ENCODE peak calls at places on chromosome X, in four cellular contexts. Y is breast epithelium, H is AG09309, B is WTC11. E is an unnamed sample.

GRCh38 chrX:85052636-85053343 is 49.1 kb downstream of the APOOL start:
- DNase-seq in Y (no peak), H (peak), B (no peak), E (no peak)

GRCh38 chrX:78303086-78303485 is 24.3 kb downstream of the CYSLTR1 start:
- DNase-seq in Y (no peak), H (no peak), B (no peak), E (no peak)

GRCh38 chrX:47179928-47180255 is 13.7 kb upstream of the UBA1 start:
- DNase-seq in Y (no peak), H (no peak), B (no peak), E (no peak)

GRCh38 chrX:116749943-116750342 is 287.2 kb upstream of the CT83 start:
- DNase-seq in Y (no peak), H (peak), B (no peak), E (no peak)

GRCh38 chrX:1500701-1501624 is 36.0 kb downstream of the P2RY8 start:
- DNase-seq in Y (no peak), H (no peak), B (no peak), E (no peak)

GRCh38 chrX:37776283-37776986 is 3.4 kb upstream of the CYBB start:
- DNase-seq in Y (no peak), H (no peak), B (no peak), E (no peak)

GRCh38 chrX:129823523-129823922 is 20.2 kb downstream of the ZDHHC9 start:
- DNase-seq in Y (no peak), H (no peak), B (no peak), E (no peak)

GRCh38 chrX:39894626-39895025 is 203.1 kb downstream of the BCOR start:
- DNase-seq in Y (no peak), H (no peak), B (no peak), E (no peak)

GRCh38 chrX:66019310-66019652 is 20.6 kb downstream of the VSIG4 start:
- DNase-seq in Y (no peak), H (no peak), B (no peak), E (no peak)

GRCh38 chrX:39304746-39305145 is 503.5 kb downstream of the MID1IP1 start:
- DNase-seq in Y (no peak), H (no peak), B (no peak), E (no peak)

GRCh38 chrX:84153538-84153937 is 34.5 kb downstream of the RPS6KA6 start:
- DNase-seq in Y (no peak), H (no peak), B (no peak), E (no peak)

GRCh38 chrX:101595739-101596419 is 21.9 kb downstream of the ARMCX6 start:
- DNase-seq in Y (no peak), H (peak), B (peak), E (no peak)

GRCh38 chrX:118226060-118226428 is 109.4 kb upstream of the KLHL13 start:
- DNase-seq in Y (no peak), H (no peak), B (no peak), E (no peak)

GRCh38 chrX:135185795-135186443 is 14.7 kb upstream of the CT55 start:
- DNase-seq in Y (no peak), H (peak), B (peak), E (no peak)

GRCh38 chrX:46912673-46913491 is 661 bp downstream of the JADE3 start:
- DNase-seq in Y (no peak), H (no peak), B (peak), E (peak)

GRCh38 chrX:5236096-5236495 is 992.6 kb downstream of the NLGN4X start:
- DNase-seq in Y (no peak), H (no peak), B (peak), E (no peak)

GRCh38 chrX:14409341-14409740 is 120.0 kb upstream of the GLRA2 start:
- DNase-seq in Y (no peak), H (no peak), B (no peak), E (no peak)

GRCh38 chrX:147351644-147352043 is 537.1 kb upstream of the CXorf51A start:
- DNase-seq in Y (no peak), H (no peak), B (no peak), E (no peak)

GRCh38 chrX:13223868-13224555 is 95.8 kb downstream of the ATXN3L start:
- DNase-seq in Y (peak), H (peak), B (no peak), E (no peak)

GRCh38 chrX:130680164-130681035 is 222.6 kb downstream of the ENOX2 start:
- DNase-seq in Y (no peak), H (no peak), B (no peak), E (no peak)

GRCh38 chrX:50626432-50626831 is 155.8 kb upstream of the DGKK start:
- DNase-seq in Y (no peak), H (no peak), B (no peak), E (no peak)

GRCh38 chrX:123682182-123682581 is 50.7 kb downstream of the THOC2 start:
- DNase-seq in Y (no peak), H (no peak), B (no peak), E (no peak)

GRCh38 chrX:32673193-32673592 is 538.2 kb downstream of the DMD start:
- DNase-seq in Y (no peak), H (no peak), B (no peak), E (no peak)

GRCh38 chrX:70293621-70294020 is 3.7 kb downstream of the KIF4A start:
- DNase-seq in Y (no peak), H (no peak), B (no peak), E (no peak)

GRCh38 chrX:49879656-49880277 is 483 bp downstream of the USP27X start:
- DNase-seq in Y (no peak), H (no peak), B (no peak), E (no peak)

GRCh38 chrX:136767104-136767941 is 13.4 kb downstream of the ARHGEF6 start:
- DNase-seq in Y (peak), H (no peak), B (peak), E (peak)

GRCh38 chrX:18938710-18939109 is 45.2 kb downstream of the PHKA2 start:
- DNase-seq in Y (no peak), H (no peak), B (no peak), E (no peak)

GRCh38 chrX:39309721-39310152 is 508.5 kb downstream of the MID1IP1 start:
- DNase-seq in Y (no peak), H (no peak), B (no peak), E (no peak)

GRCh38 chrX:56783450-56783831 is 54.4 kb downstream of the NBDY start:
- DNase-seq in Y (peak), H (no peak), B (peak), E (no peak)

GRCh38 chrX:17744896-17745523 is 7.7 kb downstream of the SCML1 start:
- DNase-seq in Y (no peak), H (no peak), B (no peak), E (no peak)

GRCh38 chrX:140273921-140274320 is 230.9 kb downstream of the SOX3 start:
- DNase-seq in Y (no peak), H (no peak), B (no peak), E (no peak)

GRCh38 chrX:17563515-17563914 is 173.8 kb upstream of the SCML1 start:
- DNase-seq in Y (no peak), H (no peak), B (no peak), E (no peak)

GRCh38 chrX:140767646-140768045 is 58.1 kb downstream of the LINC00632 start:
- DNase-seq in Y (no peak), H (no peak), B (no peak), E (no peak)

GRCh38 chrX:53086464-53086863 is 4.3 kb downstream of the TSPYL2 start:
- DNase-seq in Y (peak), H (no peak), B (no peak), E (no peak)

DNA sequence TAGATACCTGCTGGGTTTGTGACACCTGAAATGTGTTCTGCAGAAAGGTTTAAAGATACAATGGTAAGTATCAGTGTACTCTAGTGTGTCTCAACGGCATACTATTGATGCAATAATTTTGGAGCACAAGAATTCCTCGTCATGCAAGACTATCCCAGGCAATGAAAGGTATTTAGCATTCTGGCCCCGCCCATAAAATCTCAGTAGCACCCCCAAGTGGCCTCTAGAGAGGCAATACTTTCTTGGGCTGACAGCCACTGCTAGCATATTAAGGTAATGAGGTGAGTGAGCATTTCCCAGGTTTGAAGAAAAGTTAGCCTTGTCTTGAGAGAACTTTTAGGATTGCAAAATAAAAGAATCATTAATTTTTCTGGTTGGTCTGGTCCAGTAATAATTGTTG is 24.0 kb downstream of the TAB3 start:
- DNase-seq in Y (no peak), H (no peak), B (peak), E (no peak)
- TF ChIP-seq CTCF in Y (no peak), H (no peak), B (no peak), E (peak)

GRCh38 chrX:93422693-93423092 is 250.7 kb downstream of the NAP1L3 start:
- DNase-seq in Y (no peak), H (no peak), B (peak), E (no peak)
- TF ChIP-seq CTCF in Y (peak), H (peak), B (peak), E (peak)

DNA sequence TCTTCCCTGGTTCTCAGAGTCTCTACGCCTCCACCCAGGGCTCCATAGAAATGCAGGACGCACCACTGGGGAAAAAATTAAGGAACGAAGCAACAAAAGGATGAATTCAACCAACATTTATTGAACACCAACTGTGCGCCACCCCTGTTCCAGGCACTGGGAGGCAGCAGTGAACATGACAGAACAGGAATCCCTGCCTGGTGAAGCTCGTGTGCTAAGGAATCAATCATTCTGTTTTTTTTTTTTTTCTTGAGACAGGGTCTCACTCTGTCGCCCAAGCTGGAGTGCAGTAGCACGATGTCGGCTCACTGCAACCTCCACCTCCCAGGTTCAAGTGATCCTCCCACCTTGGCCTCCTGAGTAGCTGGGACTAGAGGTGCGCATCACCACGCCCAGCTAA is 1.9 kb upstream of the FTSJ1 start:
- DNase-seq in Y (no peak), H (no peak), B (peak), E (no peak)
- TF ChIP-seq CTCF in Y (no peak), H (peak), B (no peak), E (no peak)

GRCh38 chrX:132423323-132423722 is 65.5 kb downstream of the MBNL3 start:
- DNase-seq in Y (no peak), H (no peak), B (no peak), E (no peak)
- TF ChIP-seq CTCF in Y (no peak), H (no peak), B (no peak), E (no peak)

DNA sequence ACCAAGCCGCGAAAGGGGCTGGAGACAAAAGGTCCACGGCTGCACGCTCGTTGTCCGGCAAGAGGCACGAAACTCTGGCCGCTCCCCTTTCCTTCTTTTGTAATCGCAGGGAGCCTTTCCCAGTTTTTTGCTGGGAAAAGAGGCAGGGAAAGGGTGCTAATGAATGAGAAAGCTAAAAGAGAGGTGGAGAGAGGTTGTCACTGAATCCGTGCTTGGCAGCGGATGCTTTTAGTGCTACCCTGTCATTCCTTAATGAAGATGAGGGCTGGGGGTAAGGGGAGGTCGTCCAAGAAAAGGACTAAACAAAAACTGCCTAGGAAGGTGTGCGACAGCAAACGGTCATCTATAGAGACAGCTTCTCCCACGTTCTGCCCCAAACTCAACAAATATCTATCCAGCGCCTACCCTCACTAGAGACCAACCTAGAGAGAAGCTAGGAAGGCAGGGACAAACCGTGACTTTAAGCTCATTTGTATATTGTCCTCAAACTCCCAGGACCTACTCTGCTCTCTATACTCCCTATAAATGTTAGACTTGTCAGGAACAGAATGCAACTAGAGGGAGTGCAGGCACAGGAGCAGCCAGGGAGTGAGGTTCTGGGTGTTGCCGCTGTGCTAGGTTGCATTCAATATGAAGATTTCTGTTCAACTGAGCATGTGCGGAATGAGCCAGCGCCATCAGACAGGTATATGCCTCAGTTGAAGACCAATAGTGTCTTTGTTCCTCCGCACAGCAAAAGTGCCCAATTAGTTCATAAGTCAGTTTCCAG is 755 bp upstream of the CASK start:
- DNase-seq in Y (peak), H (peak), B (no peak), E (no peak)
- TF ChIP-seq CTCF in Y (no peak), H (peak), B (no peak), E (no peak)